ENCODE peak calls at places on chromosomes 6 and 20, in five cellular contexts. One of them, this sample, is unnamed.

GRCh38 chr20:48789781-48790544 is 37.8 kb downstream of the PREX1 start:
- DNase-seq in fibroblast of mammary gland: no peak
- DNase-seq in upper lobe of left lung: no peak
- DNase-seq in breast epithelium: no peak
- DNase-seq in BE2C: no peak
- DNase-seq in this sample: no peak

GRCh38 chr6:73521351-73522254 is 771 bp upstream of the EEF1A1 start:
- DNase-seq in fibroblast of mammary gland: peak; percentile 91
- DNase-seq in breast epithelium: peak; percentile 76
- DNase-seq in upper lobe of left lung: peak; percentile 66
- DNase-seq in BE2C: peak; percentile 84
- DNase-seq in this sample: peak; percentile 75

GRCh38 chr20:2807019-2807418 is 6.6 kb upstream of the CPXM1 start:
- DNase-seq in breast epithelium: no peak
- DNase-seq in upper lobe of left lung: no peak
- DNase-seq in fibroblast of mammary gland: no peak
- DNase-seq in BE2C: no peak
- DNase-seq in this sample: no peak

GRCh38 chr6:23656826-23657225 is 469.2 kb upstream of the NRSN1 start:
- DNase-seq in upper lobe of left lung: no peak
- DNase-seq in BE2C: no peak
- DNase-seq in breast epithelium: no peak
- DNase-seq in fibroblast of mammary gland: no peak
- DNase-seq in this sample: no peak

GRCh38 chr6:55812509-55812908 is 62.9 kb downstream of the BMP5 start:
- DNase-seq in BE2C: no peak
- DNase-seq in upper lobe of left lung: no peak
- DNase-seq in fibroblast of mammary gland: no peak
- DNase-seq in breast epithelium: no peak
- DNase-seq in this sample: no peak

GRCh38 chr6:29019629-29020028 is 14.5 kb upstream of the ZNF311 start:
- DNase-seq in BE2C: no peak
- DNase-seq in upper lobe of left lung: no peak
- DNase-seq in fibroblast of mammary gland: no peak
- DNase-seq in breast epithelium: no peak
- DNase-seq in this sample: no peak

GRCh38 chr6:111957623-111958315 is 84.5 kb upstream of the FYN start:
- DNase-seq in BE2C: peak; percentile 15
- DNase-seq in breast epithelium: no peak
- DNase-seq in upper lobe of left lung: no peak
- DNase-seq in fibroblast of mammary gland: no peak
- DNase-seq in this sample: peak; percentile 41

GRCh38 chr6:85404497-85405174 is 45.2 kb upstream of the NT5E start:
- DNase-seq in breast epithelium: no peak
- DNase-seq in upper lobe of left lung: no peak
- DNase-seq in fibroblast of mammary gland: peak; percentile 96
- DNase-seq in BE2C: no peak
- DNase-seq in this sample: no peak

GRCh38 chr6:17987576-17988421 is at the start of gene KIF13A:
- DNase-seq in BE2C: peak; percentile 59
- DNase-seq in upper lobe of left lung: peak; percentile 65
- DNase-seq in fibroblast of mammary gland: peak; percentile 49
- DNase-seq in breast epithelium: peak; percentile 54
- DNase-seq in this sample: peak; percentile 75

GRCh38 chr20:33882018-33882417 is 70.9 kb downstream of the CHMP4B start:
- DNase-seq in fibroblast of mammary gland: no peak
- DNase-seq in upper lobe of left lung: no peak
- DNase-seq in breast epithelium: no peak
- DNase-seq in BE2C: no peak
- DNase-seq in this sample: peak; percentile 65

GRCh38 chr6:111301914-111302313 is 181.1 kb downstream of the REV3L start:
- DNase-seq in breast epithelium: no peak
- DNase-seq in BE2C: no peak
- DNase-seq in upper lobe of left lung: no peak
- DNase-seq in fibroblast of mammary gland: no peak
- DNase-seq in this sample: no peak

GRCh38 chr6:24478903-24479302 is 10.5 kb downstream of the GPLD1 start:
- DNase-seq in breast epithelium: no peak
- DNase-seq in fibroblast of mammary gland: no peak
- DNase-seq in upper lobe of left lung: no peak
- DNase-seq in BE2C: no peak
- DNase-seq in this sample: no peak

GRCh38 chr6:119036076-119036475 is 42.4 kb downstream of the FAM184A start:
- DNase-seq in fibroblast of mammary gland: no peak
- DNase-seq in breast epithelium: no peak
- DNase-seq in upper lobe of left lung: no peak
- DNase-seq in BE2C: no peak
- DNase-seq in this sample: no peak

GRCh38 chr6:44708208-44708607 is 320.7 kb downstream of the CDC5L start:
- DNase-seq in upper lobe of left lung: no peak
- DNase-seq in BE2C: peak; percentile 25
- DNase-seq in fibroblast of mammary gland: no peak
- DNase-seq in breast epithelium: no peak
- DNase-seq in this sample: no peak

GRCh38 chr20:11114382-11114781 is 440.6 kb upstream of the JAG1 start:
- DNase-seq in upper lobe of left lung: no peak
- DNase-seq in BE2C: no peak
- DNase-seq in fibroblast of mammary gland: no peak
- DNase-seq in breast epithelium: no peak
- DNase-seq in this sample: no peak

GRCh38 chr6:14501914-14502313 is 384.3 kb downstream of the CD83 start:
- DNase-seq in fibroblast of mammary gland: no peak
- DNase-seq in breast epithelium: no peak
- DNase-seq in upper lobe of left lung: no peak
- DNase-seq in BE2C: no peak
- DNase-seq in this sample: no peak

GRCh38 chr6:42313941-42314570 is 96.4 kb upstream of the MRPS10 start:
- DNase-seq in fibroblast of mammary gland: peak; percentile 73
- DNase-seq in upper lobe of left lung: no peak
- DNase-seq in breast epithelium: no peak
- DNase-seq in BE2C: no peak
- DNase-seq in this sample: no peak

GRCh38 chr6:165665384-165665672 is 2.3 kb upstream of the PDE10A start:
- DNase-seq in fibroblast of mammary gland: no peak
- DNase-seq in upper lobe of left lung: no peak
- DNase-seq in BE2C: no peak
- DNase-seq in breast epithelium: no peak
- DNase-seq in this sample: no peak

GRCh38 chr6:34243901-34244884 is 4.6 kb downstream of the SMIM29 start:
- DNase-seq in breast epithelium: peak; percentile 56
- DNase-seq in fibroblast of mammary gland: peak; percentile 97
- DNase-seq in upper lobe of left lung: peak; percentile 80
- DNase-seq in BE2C: peak; percentile 63
- DNase-seq in this sample: no peak

GRCh38 chr6:17831135-17831534 is 124.4 kb upstream of the NUP153 start:
- DNase-seq in upper lobe of left lung: no peak
- DNase-seq in fibroblast of mammary gland: peak; percentile 74
- DNase-seq in BE2C: no peak
- DNase-seq in breast epithelium: no peak
- DNase-seq in this sample: no peak

GRCh38 chr6:165615629-165616028 is 47.4 kb downstream of the PDE10A start:
- DNase-seq in breast epithelium: no peak
- DNase-seq in fibroblast of mammary gland: peak; percentile 40
- DNase-seq in BE2C: no peak
- DNase-seq in upper lobe of left lung: no peak
- DNase-seq in this sample: no peak

GRCh38 chr20:35611482-35611881 is 4.1 kb upstream of the SPAG4 start:
- DNase-seq in breast epithelium: no peak
- DNase-seq in upper lobe of left lung: no peak
- DNase-seq in fibroblast of mammary gland: no peak
- DNase-seq in BE2C: no peak
- DNase-seq in this sample: no peak

GRCh38 chr20:63843778-63844177 is 12.7 kb upstream of the ZBTB46 start:
- DNase-seq in BE2C: no peak
- DNase-seq in fibroblast of mammary gland: no peak
- DNase-seq in upper lobe of left lung: no peak
- DNase-seq in breast epithelium: no peak
- DNase-seq in this sample: no peak

GRCh38 chr6:52984247-52984646 is 10.8 kb downstream of the GSTA4 start:
- DNase-seq in breast epithelium: no peak
- DNase-seq in BE2C: no peak
- DNase-seq in fibroblast of mammary gland: no peak
- DNase-seq in upper lobe of left lung: no peak
- DNase-seq in this sample: no peak

GRCh38 chr6:168060521-168060931 is 18.5 kb downstream of the FRMD1 start:
- DNase-seq in upper lobe of left lung: no peak
- DNase-seq in fibroblast of mammary gland: peak; percentile 54
- DNase-seq in BE2C: peak; percentile 43
- DNase-seq in breast epithelium: no peak
- DNase-seq in this sample: peak; percentile 68

GRCh38 chr6:10419749-10420545 is 5.1 kb upstream of the TFAP2A start:
- DNase-seq in breast epithelium: peak; percentile 69
- DNase-seq in upper lobe of left lung: no peak
- DNase-seq in BE2C: no peak
- DNase-seq in fibroblast of mammary gland: no peak
- DNase-seq in this sample: no peak

GRCh38 chr20:53869466-53870258 is 200.7 kb downstream of the BCAS1 start:
- DNase-seq in breast epithelium: peak; percentile 66
- DNase-seq in upper lobe of left lung: peak; percentile 80
- DNase-seq in fibroblast of mammary gland: peak; percentile 86
- DNase-seq in BE2C: peak; percentile 77
- DNase-seq in this sample: peak; percentile 53

GRCh38 chr6:43972915-43973304 is 154.3 kb downstream of the MRPL14 start:
- DNase-seq in fibroblast of mammary gland: peak; percentile 90
- DNase-seq in BE2C: no peak
- DNase-seq in upper lobe of left lung: peak; percentile 71
- DNase-seq in breast epithelium: peak; percentile 78
- DNase-seq in this sample: no peak

GRCh38 chr20:872855-873520 is 39.5 kb downstream of the FAM110A start:
- DNase-seq in BE2C: no peak
- DNase-seq in fibroblast of mammary gland: no peak
- DNase-seq in upper lobe of left lung: no peak
- DNase-seq in breast epithelium: no peak
- DNase-seq in this sample: peak; percentile 41

GRCh38 chr20:871948-872347 is 38.4 kb downstream of the FAM110A start:
- DNase-seq in BE2C: no peak
- DNase-seq in upper lobe of left lung: no peak
- DNase-seq in fibroblast of mammary gland: no peak
- DNase-seq in breast epithelium: no peak
- DNase-seq in this sample: no peak

GRCh38 chr20:877814-878213 is 38.3 kb downstream of the ANGPT4 start:
- DNase-seq in upper lobe of left lung: no peak
- DNase-seq in breast epithelium: no peak
- DNase-seq in fibroblast of mammary gland: no peak
- DNase-seq in BE2C: no peak
- DNase-seq in this sample: no peak

GRCh38 chr20:873875-874607 is 40.5 kb downstream of the FAM110A start:
- DNase-seq in BE2C: no peak
- DNase-seq in fibroblast of mammary gland: no peak
- DNase-seq in breast epithelium: no peak
- DNase-seq in upper lobe of left lung: no peak
- DNase-seq in this sample: no peak

GRCh38 chr20:875115-875514 is 41.0 kb downstream of the ANGPT4 start:
- DNase-seq in upper lobe of left lung: no peak
- DNase-seq in BE2C: no peak
- DNase-seq in breast epithelium: no peak
- DNase-seq in fibroblast of mammary gland: no peak
- DNase-seq in this sample: no peak
- TF ChIP-seq CTCF in upper lobe of left lung: no peak
- TF ChIP-seq CTCF in BE2C: no peak
- TF ChIP-seq CTCF in breast epithelium: no peak
- TF ChIP-seq CTCF in fibroblast of mammary gland: no peak
- TF ChIP-seq CTCF in this sample: no peak

DNA sequence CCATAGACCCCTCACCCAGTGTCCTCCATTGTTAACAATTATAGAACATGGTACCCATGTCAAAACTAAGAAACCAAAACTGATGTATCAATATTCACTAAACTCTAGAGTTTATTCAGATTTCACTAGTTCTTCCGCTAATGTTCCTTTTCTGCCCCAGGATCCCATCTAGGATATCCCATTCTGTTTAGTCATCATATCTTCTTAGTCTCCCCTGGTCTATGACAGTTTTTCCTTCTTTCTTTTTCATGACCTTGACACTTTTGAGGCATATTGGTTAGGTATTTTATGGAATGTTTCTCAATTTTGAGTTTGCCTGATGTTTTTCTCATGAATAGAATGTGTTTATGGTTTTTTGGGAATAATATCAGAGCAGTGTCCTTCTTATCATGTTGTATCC is 146.7 kb downstream of the SCML4 start:
- DNase-seq in upper lobe of left lung: no peak
- DNase-seq in BE2C: no peak
- DNase-seq in breast epithelium: no peak
- DNase-seq in fibroblast of mammary gland: no peak
- DNase-seq in this sample: no peak
- TF ChIP-seq CTCF in upper lobe of left lung: no peak
- TF ChIP-seq CTCF in BE2C: no peak
- TF ChIP-seq CTCF in breast epithelium: no peak
- TF ChIP-seq CTCF in fibroblast of mammary gland: no peak
- TF ChIP-seq CTCF in this sample: no peak

DNA sequence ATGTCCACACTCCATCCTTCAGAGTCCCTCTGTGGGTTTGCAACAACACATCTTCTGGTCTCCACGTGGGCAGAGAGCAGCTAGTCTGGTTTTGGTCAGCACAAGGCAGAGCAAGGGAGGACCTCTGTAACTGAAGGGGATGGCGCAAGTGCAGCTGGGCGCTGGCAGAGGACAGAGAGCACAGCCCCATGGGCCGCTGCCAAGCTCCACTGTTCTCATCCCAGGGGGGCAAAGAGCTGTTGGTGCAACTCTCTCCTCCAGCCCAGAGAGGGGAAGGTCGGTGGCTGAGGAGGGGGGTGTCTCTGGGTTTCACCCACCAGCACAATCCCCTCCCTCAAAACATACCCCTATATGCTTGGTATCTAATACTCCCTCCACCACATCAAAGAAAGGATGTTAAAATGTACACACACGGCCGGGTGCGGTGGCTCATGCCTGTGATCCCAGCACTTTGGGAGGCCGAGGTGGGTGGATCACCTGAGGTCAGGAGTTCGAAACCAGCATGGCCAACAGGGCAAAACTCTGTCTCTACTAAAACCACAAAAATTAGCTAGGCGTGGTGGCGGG is 9.1 kb downstream of the ATP9A start:
- DNase-seq in breast epithelium: no peak
- DNase-seq in upper lobe of left lung: no peak
- DNase-seq in fibroblast of mammary gland: peak; percentile 33
- DNase-seq in BE2C: no peak
- DNase-seq in this sample: no peak
- TF ChIP-seq CTCF in breast epithelium: no peak
- TF ChIP-seq CTCF in upper lobe of left lung: no peak
- TF ChIP-seq CTCF in fibroblast of mammary gland: no peak
- TF ChIP-seq CTCF in BE2C: no peak
- TF ChIP-seq CTCF in this sample: no peak

GRCh38 chr6:3031857-3032256 is 32.2 kb downstream of the NQO2 start:
- DNase-seq in BE2C: no peak
- DNase-seq in upper lobe of left lung: peak; percentile 58
- DNase-seq in fibroblast of mammary gland: no peak
- DNase-seq in breast epithelium: no peak
- DNase-seq in this sample: no peak

GRCh38 chr6:3036861-3037469 is 31.3 kb upstream of the RIPK1 start:
- DNase-seq in BE2C: no peak
- DNase-seq in breast epithelium: no peak
- DNase-seq in upper lobe of left lung: no peak
- DNase-seq in fibroblast of mammary gland: no peak
- DNase-seq in this sample: no peak

GRCh38 chr6:3035397-3035796 is 32.9 kb upstream of the RIPK1 start:
- DNase-seq in BE2C: no peak
- DNase-seq in upper lobe of left lung: no peak
- DNase-seq in fibroblast of mammary gland: no peak
- DNase-seq in breast epithelium: no peak
- DNase-seq in this sample: no peak

GRCh38 chr6:3032986-3033385 is 33.3 kb downstream of the NQO2 start:
- DNase-seq in fibroblast of mammary gland: peak; percentile 70
- DNase-seq in breast epithelium: no peak
- DNase-seq in upper lobe of left lung: no peak
- DNase-seq in BE2C: no peak
- DNase-seq in this sample: no peak

GRCh38 chr6:3033652-3034051 is 34.0 kb downstream of the NQO2 start:
- DNase-seq in BE2C: no peak
- DNase-seq in upper lobe of left lung: no peak
- DNase-seq in fibroblast of mammary gland: no peak
- DNase-seq in breast epithelium: no peak
- DNase-seq in this sample: no peak
- TF ChIP-seq CTCF in BE2C: no peak
- TF ChIP-seq CTCF in upper lobe of left lung: no peak
- TF ChIP-seq CTCF in fibroblast of mammary gland: no peak
- TF ChIP-seq CTCF in breast epithelium: no peak
- TF ChIP-seq CTCF in this sample: no peak